ENCODE peak calls at places on chromosomes 11 and 22, in nine cellular contexts. L is H54, N is A549, B is suprapubic skin, U is right lobe of liver, D is lower leg skin, W is ovary, R is uterus, E is spleen. C is an unnamed sample.
A peak's percentile ranks its signal among the peaks of the same experiment; 100 is the strongest.

GRCh38 chr11:86011175-86011574 is 57.7 kb downstream of the PICALM start:
- DNase-seq in L (no peak), N (no peak), B (no peak), U (no peak), D (no peak), W (no peak), R (no peak), E (no peak), C (no peak)

GRCh38 chr11:28730336-28730735 is 622.1 kb downstream of the METTL15 start:
- DNase-seq in L (no peak), N (no peak), B (no peak), U (no peak), D (no peak), W (no peak), R (no peak), E (no peak), C (no peak)

GRCh38 chr11:122076721-122077120 is 39.3 kb downstream of the BLID start:
- DNase-seq in L (no peak), N (no peak), B (no peak), U (no peak), D (no peak), W (no peak), R (no peak), E (no peak), C (no peak)

GRCh38 chr11:71269603-71270511 is 17.5 kb upstream of the SHANK2 start:
- DNase-seq in L (no peak), N (no peak), B (peak; percentile 62), U (peak; percentile 28), D (no peak), W (no peak), R (no peak), E (no peak), C (no peak)

GRCh38 chr11:120718171-120718570 is 206.6 kb downstream of the GRIK4 start:
- DNase-seq in L (no peak), N (no peak), B (peak; percentile 7), U (no peak), D (no peak), W (no peak), R (no peak), E (peak; percentile 32), C (no peak)

GRCh38 chr11:67436459-67437081 is 912 bp downstream of the PTPRCAP start:
- DNase-seq in L (no peak), N (no peak), B (no peak), U (no peak), D (no peak), W (no peak), R (peak; percentile 56), E (peak; percentile 92), C (no peak)

GRCh38 chr11:94897330-94897768 is 76.0 kb downstream of the CWC15 start:
- DNase-seq in L (no peak), N (peak; percentile 42), B (no peak), U (peak; percentile 58), D (peak; percentile 45), W (peak; percentile 67), R (peak; percentile 67), E (no peak), C (peak; percentile 67)

GRCh38 chr22:24153353-24153752 is 27.9 kb upstream of the SUSD2 start:
- DNase-seq in L (no peak), N (no peak), B (no peak), U (no peak), D (no peak), W (no peak), R (no peak), E (peak; percentile 85), C (no peak)

GRCh38 chr11:103384652-103385051 is 275.4 kb downstream of the DYNC2H1 start:
- DNase-seq in L (no peak), N (no peak), B (no peak), U (no peak), D (no peak), W (no peak), R (no peak), E (no peak), C (no peak)

GRCh38 chr11:6703247-6704063 is 20.3 kb upstream of the MRPL17 start:
- DNase-seq in L (peak; percentile 34), N (peak; percentile 58), B (no peak), U (peak; percentile 70), D (peak; percentile 53), W (no peak), R (peak; percentile 27), E (no peak), C (peak; percentile 49)

GRCh38 chr11:119356349-119357031 is 10.0 kb upstream of the MFRP start:
- DNase-seq in L (peak; percentile 89), N (peak; percentile 70), B (peak; percentile 92), U (peak; percentile 77), D (peak; percentile 70), W (peak; percentile 90), R (peak; percentile 86), E (peak; percentile 93), C (peak; percentile 72)

GRCh38 chr11:65973439-65974110 is 12.0 kb downstream of the SART1 start:
- DNase-seq in L (peak; percentile 45), N (no peak), B (no peak), U (no peak), D (no peak), W (no peak), R (no peak), E (no peak), C (no peak)

GRCh38 chr11:123055132-123055924 is 6.6 kb downstream of the HSPA8 start:
- DNase-seq in L (no peak), N (no peak), B (peak; percentile 20), U (no peak), D (no peak), W (no peak), R (no peak), E (no peak), C (peak; percentile 11)

DNA sequence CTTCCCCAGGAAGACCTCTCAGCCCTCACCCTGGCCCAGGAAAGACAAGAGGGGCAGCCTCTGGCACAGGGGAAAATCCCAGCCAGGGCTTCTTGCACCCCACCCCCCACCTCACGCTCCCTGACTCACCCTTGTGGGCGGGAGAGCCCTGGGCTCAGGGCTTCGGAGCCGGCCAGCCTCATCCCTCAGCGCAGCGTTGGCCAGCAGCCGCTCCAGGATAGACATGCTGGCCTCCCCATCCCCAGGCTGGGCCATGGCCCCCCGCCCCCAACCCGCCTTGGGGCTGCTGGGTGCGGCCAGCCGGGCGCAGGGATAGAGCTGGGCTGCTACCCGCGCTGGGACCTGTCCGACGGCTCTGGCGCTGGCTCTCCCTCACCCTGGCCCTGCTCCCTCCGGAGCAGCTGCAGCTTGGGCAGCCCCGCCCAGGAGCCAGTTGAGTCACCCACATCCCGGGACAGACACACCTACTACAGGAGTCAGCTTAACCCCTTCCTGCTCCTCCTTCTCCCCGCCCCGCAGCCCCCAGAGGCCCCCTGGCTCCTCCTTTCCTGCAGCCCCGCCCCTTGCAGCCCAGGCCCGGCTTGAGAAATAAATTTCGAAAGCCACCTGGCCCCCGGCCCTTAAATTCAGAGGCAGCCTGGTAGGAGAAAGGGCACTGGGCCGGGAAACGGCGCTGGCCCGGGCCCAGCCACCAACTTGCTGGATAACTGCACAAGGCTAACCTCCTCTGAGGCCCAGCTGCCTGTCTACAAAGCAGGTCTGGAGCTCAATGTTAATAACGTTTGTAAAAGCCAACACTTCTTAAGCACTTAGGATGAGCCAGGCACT is 13.4 kb downstream of the TNKS1BP1 start:
- DNase-seq in L (peak; percentile 96), N (peak; percentile 92), B (peak; percentile 97), U (peak; percentile 98), D (peak; percentile 95), W (peak; percentile 97), R (peak; percentile 98), E (peak; percentile 89), C (peak; percentile 88)
- TF ChIP-seq POLR2A in L (peak; percentile 94), N (peak; percentile 32), B (no peak), U (peak; percentile 88), D (no peak), W (peak; percentile 50), R (peak; percentile 87), E (no peak), C (no peak)

DNA sequence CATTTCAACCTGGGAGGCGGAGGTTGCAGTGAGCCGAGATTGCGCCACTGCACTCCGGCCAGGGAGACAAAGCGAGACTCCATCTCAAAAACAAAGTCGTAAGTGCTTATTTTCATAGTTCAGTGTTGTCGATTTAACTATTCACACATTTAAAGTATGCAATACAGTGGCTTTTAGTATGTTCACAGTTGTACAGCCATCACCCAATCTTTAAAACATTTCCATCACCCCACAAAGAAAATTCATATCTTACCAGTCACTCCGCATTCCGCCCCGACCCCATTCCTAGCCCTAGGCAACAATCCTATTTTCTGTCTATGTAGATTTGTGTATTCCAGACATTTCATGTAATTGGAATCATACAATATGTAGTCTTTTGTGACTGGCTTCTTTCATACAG is 11.9 kb downstream of the IPO7 start:
- DNase-seq in L (no peak), N (no peak), B (no peak), U (no peak), D (no peak), W (no peak), R (no peak), E (no peak), C (no peak)
- TF ChIP-seq POLR2A in L (no peak), N (no peak), B (no peak), U (no peak), D (no peak), W (no peak), R (no peak), E (no peak), C (no peak)

DNA sequence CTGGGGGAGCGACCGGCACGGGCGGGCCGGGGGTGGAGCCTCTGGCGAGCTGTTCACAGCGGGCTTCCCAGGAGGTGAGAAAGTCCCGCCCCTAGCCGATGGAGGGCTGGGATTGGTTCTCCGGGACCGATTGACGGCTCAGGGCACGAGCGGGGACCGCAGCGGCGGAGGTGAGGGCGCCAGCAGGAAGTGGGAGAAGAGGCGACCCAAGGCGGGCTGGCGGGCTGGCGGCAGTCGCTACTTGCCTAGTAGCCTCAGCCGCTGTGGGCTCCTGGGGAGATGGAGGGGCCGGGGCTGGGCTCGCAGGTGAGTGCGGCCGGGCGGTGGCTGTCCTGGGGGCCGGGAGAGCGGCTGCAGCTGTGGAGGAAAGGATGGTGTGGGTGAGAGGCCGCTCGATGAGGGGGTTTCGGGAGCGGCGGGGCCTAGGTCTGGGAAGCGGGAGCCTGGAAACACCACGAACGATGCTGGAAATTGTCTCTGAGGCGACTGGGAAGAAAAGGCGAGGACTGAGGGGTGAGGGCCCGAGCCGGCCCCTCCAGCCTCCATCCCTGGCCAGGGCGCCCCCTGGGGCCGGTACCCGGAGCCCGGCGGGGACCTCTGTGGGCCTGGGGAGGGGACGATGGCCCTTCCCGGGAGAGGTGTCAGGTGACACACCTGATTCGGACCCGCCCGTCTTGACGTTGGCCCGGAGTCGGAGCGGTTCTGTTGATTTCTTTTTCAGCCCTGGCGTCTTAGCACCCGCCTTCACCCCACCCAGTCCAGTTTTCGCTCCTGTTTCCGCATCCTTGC is at the start of gene ZDHHC13:
- DNase-seq in L (peak; percentile 98), N (peak; percentile 91), B (peak; percentile 95), U (peak; percentile 92), D (peak; percentile 93), W (peak; percentile 92), R (peak; percentile 90), E (peak; percentile 99), C (peak; percentile 87)
- TF ChIP-seq POLR2A in L (peak; percentile 77), N (peak; percentile 66), B (no peak), U (peak; percentile 19), D (no peak), W (no peak), R (peak; percentile 52), E (no peak), C (peak; percentile 56)

DNA sequence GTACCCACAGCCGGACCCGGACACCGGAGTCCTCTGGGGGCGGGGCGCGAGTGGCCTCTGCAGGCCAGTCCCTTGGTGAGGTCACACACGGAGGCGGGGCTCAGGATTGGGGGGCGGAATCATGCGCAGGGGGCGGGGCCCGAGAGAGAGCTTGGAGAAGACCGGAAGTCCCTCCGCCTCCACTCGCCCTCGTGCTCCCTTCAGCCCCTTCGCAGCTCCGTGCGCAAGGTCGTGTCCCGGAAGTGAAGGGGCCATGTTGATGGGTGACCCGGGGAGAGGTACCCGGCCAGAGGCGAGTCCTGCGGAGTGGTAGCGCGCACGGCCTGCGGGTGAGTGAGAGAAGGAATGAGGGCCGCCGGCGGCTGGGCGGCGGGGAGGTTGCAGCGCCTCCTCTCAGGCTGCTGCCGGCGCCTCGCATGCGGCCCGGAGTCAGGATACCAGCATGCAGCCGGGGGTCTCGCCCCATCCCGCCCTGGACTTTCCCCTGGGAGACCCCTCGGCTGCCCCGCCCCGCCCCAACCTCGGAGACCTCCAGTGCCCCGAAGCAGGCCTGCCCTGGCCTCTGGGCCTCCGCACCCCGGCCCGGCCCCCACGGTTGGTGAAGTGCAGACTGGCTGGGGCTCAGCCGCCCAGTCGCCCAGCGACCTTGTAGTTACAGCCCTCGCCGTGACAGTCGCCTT is at the start of gene MIEF1:
- DNase-seq in L (peak; percentile 88), N (peak; percentile 95), B (peak; percentile 99), U (peak; percentile 99), D (peak; percentile 97), W (peak; percentile 98), R (peak; percentile 98), E (peak; percentile 99), C (peak; percentile 98)
- TF ChIP-seq POLR2A in L (peak; percentile 23), N (peak; percentile 65), B (no peak), U (peak; percentile 51), D (no peak), W (peak; percentile 50), R (peak; percentile 69), E (no peak), C (peak; percentile 51)